ENCODE peak calls at places on chromosomes 11 and 22, in ten cellular contexts. D, X, U, G, Q, I, M, C, W and J are unnamed samples.

GRCh38 chr11:79150966-79151365 is 289.9 kb downstream of the TENM4 start:
- DNase-seq in D (peak; percentile 27), X (no peak), U (no peak), G (peak; percentile 86), Q (no peak), I (no peak), M (no peak), C (no peak), W (no peak), J (no peak)

GRCh38 chr22:48889209-48889830 is 938.4 kb downstream of the BRD1 start:
- DNase-seq in D (no peak), X (no peak), U (no peak), G (no peak), Q (no peak), I (no peak), M (no peak), C (no peak), W (peak; percentile 1), J (no peak)

GRCh38 chr11:6855971-6856542 is 6.8 kb upstream of the OR10A2 start:
- DNase-seq in D (no peak), X (no peak), U (no peak), G (peak; percentile 67), Q (no peak), I (no peak), M (no peak), C (no peak), W (no peak), J (peak; percentile 32)

GRCh38 chr11:1072116-1072820 is 2.4 kb upstream of the MUC2 start:
- DNase-seq in D (no peak), X (no peak), U (no peak), G (peak; percentile 71), Q (peak; percentile 64), I (peak; percentile 54), M (peak; percentile 60), C (no peak), W (peak; percentile 17), J (peak; percentile 28)

GRCh38 chr11:103988595-103988969 is 47.9 kb upstream of the DDI1 start:
- DNase-seq in D (peak; percentile 78), X (no peak), U (no peak), G (peak; percentile 85), Q (no peak), I (no peak), M (no peak), C (no peak), W (no peak), J (no peak)

GRCh38 chr11:75346912-75347647 is 4.4 kb downstream of the ARRB1 start:
- DNase-seq in D (peak; percentile 66), X (no peak), U (peak; percentile 37), G (peak; percentile 49), Q (no peak), I (no peak), M (peak; percentile 77), C (no peak), W (peak; percentile 51), J (peak; percentile 65)

GRCh38 chr11:116598556-116598955 is 174.2 kb downstream of the BUD13 start:
- DNase-seq in D (no peak), X (no peak), U (no peak), G (no peak), Q (no peak), I (no peak), M (no peak), C (no peak), W (no peak), J (no peak)

GRCh38 chr11:125441648-125442410 is 54.2 kb downstream of the FEZ1 start:
- DNase-seq in D (no peak), X (no peak), U (no peak), G (no peak), Q (no peak), I (no peak), M (peak; percentile 28), C (no peak), W (no peak), J (no peak)

GRCh38 chr11:10493041-10493663 is 38.1 kb downstream of the AMPD3 start:
- DNase-seq in D (no peak), X (no peak), U (no peak), G (no peak), Q (no peak), I (no peak), M (peak; percentile 48), C (no peak), W (no peak), J (no peak)

GRCh38 chr11:119148855-119149370 is at the start of gene ABCG4:
- DNase-seq in D (no peak), X (no peak), U (peak; percentile 20), G (no peak), Q (no peak), I (no peak), M (no peak), C (no peak), W (peak; percentile 27), J (peak; percentile 17)

GRCh38 chr22:49692499-49693225 is 135.0 kb downstream of the BRD1 start:
- DNase-seq in D (no peak), X (no peak), U (no peak), G (no peak), Q (no peak), I (no peak), M (peak; percentile 59), C (no peak), W (no peak), J (no peak)

GRCh38 chr11:43923327-43924111 is 18.9 kb upstream of the C11orf96 start:
- DNase-seq in D (peak; percentile 97), X (no peak), U (peak; percentile 89), G (peak; percentile 92), Q (peak; percentile 57), I (no peak), M (peak; percentile 91), C (no peak), W (peak; percentile 49), J (peak; percentile 37)

GRCh38 chr11:65170058-65170534 is at the start of gene SPDYC:
- DNase-seq in D (no peak), X (no peak), U (no peak), G (no peak), Q (no peak), I (no peak), M (no peak), C (no peak), W (no peak), J (peak; percentile 26)

GRCh38 chr11:36162909-36163434 is 126.3 kb downstream of the COMMD9 start:
- DNase-seq in D (no peak), X (no peak), U (peak; percentile 42), G (no peak), Q (peak; percentile 33), I (no peak), M (no peak), C (no peak), W (peak; percentile 31), J (no peak)

GRCh38 chr11:74681686-74682651 is 49.3 kb downstream of the CHRDL2 start:
- DNase-seq in D (no peak), X (no peak), U (no peak), G (peak; percentile 40), Q (peak; percentile 54), I (no peak), M (peak; percentile 70), C (peak; percentile 26), W (peak; percentile 62), J (no peak)

GRCh38 chr11:91731051-91731450 is 493.6 kb upstream of the FAT3 start:
- DNase-seq in D (no peak), X (no peak), U (no peak), G (no peak), Q (no peak), I (no peak), M (no peak), C (no peak), W (no peak), J (no peak)
- H3K9me3 ChIP-seq in D (peaks cover 16% of the 10 kb centered on the region), X (no peaks in the 10 kb centered on the region), U (no peaks in the 10 kb centered on the region), G (peaks cover 3% of the 10 kb centered on the region), Q (peaks cover 3% of the 10 kb centered on the region), I (peaks cover under 1% of the 10 kb centered on the region), M (peaks cover 6% of the 10 kb centered on the region), C (peaks cover 5% of the 10 kb centered on the region), W (peaks cover 21% of the 10 kb centered on the region), J (no peaks in the 10 kb centered on the region)

DNA sequence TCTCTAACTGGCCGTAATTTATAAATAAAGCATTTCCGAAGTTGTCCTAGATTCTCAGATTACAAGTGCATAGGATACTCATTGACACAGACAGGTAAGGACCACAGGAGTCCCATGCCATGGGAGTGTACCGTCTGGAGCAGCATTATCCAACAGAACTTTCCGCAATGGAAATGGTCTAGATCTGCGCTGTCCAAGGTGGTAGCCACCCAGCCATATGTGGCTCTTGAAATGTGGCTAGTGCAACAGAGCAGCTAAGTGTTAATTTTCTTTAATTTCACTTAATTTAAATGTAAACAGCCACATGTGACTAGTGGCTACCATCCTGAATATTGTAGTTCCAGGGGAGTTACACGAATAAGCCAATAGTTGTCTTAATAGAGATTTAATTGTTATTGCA is 71.3 kb downstream of the GALNT18 start:
- DNase-seq in D (no peak), X (no peak), U (no peak), G (no peak), Q (no peak), I (no peak), M (no peak), C (no peak), W (no peak), J (no peak)
- H3K9me3 ChIP-seq in D (no peaks in the 10 kb centered on the region), X (no peaks in the 10 kb centered on the region), U (no peaks in the 10 kb centered on the region), G (no peaks in the 10 kb centered on the region), Q (no peaks in the 10 kb centered on the region), I (no peaks in the 10 kb centered on the region), M (no peaks in the 10 kb centered on the region), C (no peaks in the 10 kb centered on the region), W (no peaks in the 10 kb centered on the region), J (no peaks in the 10 kb centered on the region)

GRCh38 chr22:24599514-24599913 is 3.5 kb upstream of the GGT1 start:
- DNase-seq in D (no peak), X (no peak), U (no peak), G (no peak), Q (no peak), I (no peak), M (no peak), C (no peak), W (no peak), J (no peak)
- H3K9me3 ChIP-seq in D (no peaks in the 10 kb centered on the region), X (no peaks in the 10 kb centered on the region), U (no peaks in the 10 kb centered on the region), G (no peaks in the 10 kb centered on the region), Q (no peaks in the 10 kb centered on the region), I (no peaks in the 10 kb centered on the region), M (no peaks in the 10 kb centered on the region), C (no peaks in the 10 kb centered on the region), W (no peaks in the 10 kb centered on the region), J (no peaks in the 10 kb centered on the region)

GRCh38 chr11:58741127-58741526 is 9.4 kb upstream of the GLYAT start:
- DNase-seq in D (no peak), X (no peak), U (no peak), G (no peak), Q (no peak), I (no peak), M (no peak), C (no peak), W (no peak), J (no peak)

GRCh38 chr11:58742981-58743880 is 11.5 kb upstream of the GLYAT start:
- DNase-seq in D (no peak), X (no peak), U (no peak), G (no peak), Q (no peak), I (no peak), M (no peak), C (no peak), W (no peak), J (no peak)

GRCh38 chr11:58740447-58740846 is 8.7 kb upstream of the GLYAT start:
- DNase-seq in D (no peak), X (no peak), U (no peak), G (no peak), Q (no peak), I (no peak), M (no peak), C (no peak), W (no peak), J (no peak)

GRCh38 chr11:58742140-58742539 is 10.4 kb upstream of the GLYAT start:
- DNase-seq in D (no peak), X (no peak), U (no peak), G (no peak), Q (no peak), I (no peak), M (no peak), C (no peak), W (no peak), J (no peak)

GRCh38 chr11:58739725-58740430 is 8.1 kb upstream of the GLYAT start:
- DNase-seq in D (no peak), X (no peak), U (no peak), G (peak; percentile 32), Q (no peak), I (no peak), M (no peak), C (no peak), W (no peak), J (no peak)
- H3K9me3 ChIP-seq in D (peaks cover 8% of the 10 kb centered on the region), X (no peaks in the 10 kb centered on the region), U (no peaks in the 10 kb centered on the region), G (no peaks in the 10 kb centered on the region), Q (peaks cover 11% of the 10 kb centered on the region), I (no peaks in the 10 kb centered on the region), M (peaks cover 4% of the 10 kb centered on the region), C (no peaks in the 10 kb centered on the region), W (peaks cover 59% of the 10 kb centered on the region), J (no peaks in the 10 kb centered on the region)